ENCODE peak calls at places on chromosomes 2 and 18, in nine cellular contexts. I is Panc1, O is pancreas, V is spleen, Q is A549, C is nephron progenitor cell, A is astrocyte of the spinal cord, L is thoracic aorta, F is heart right ventricle. M is an unnamed sample.

GRCh38 chr2:99609851-99610381 is 120.1 kb upstream of the REV1 start:
- DNase-seq in I (no peak), O (no peak), V (no peak), Q (no peak), C (no peak), A (no peak), L (no peak), F (no peak), M (no peak)

GRCh38 chr18:26052497-26052896 is 37.9 kb downstream of the SS18 start:
- DNase-seq in I (no peak), O (no peak), V (no peak), Q (no peak), C (no peak), A (no peak), L (no peak), F (no peak), M (no peak)

GRCh38 chr2:219421323-219421722 is 3.1 kb downstream of the DES start:
- DNase-seq in I (no peak), O (no peak), V (no peak), Q (no peak), C (no peak), A (no peak), L (no peak), F (no peak), M (no peak)

GRCh38 chr18:38980420-38980819 is 1414.8 kb upstream of the CELF4 start:
- DNase-seq in I (no peak), O (no peak), V (no peak), Q (no peak), C (no peak), A (no peak), L (no peak), F (no peak), M (no peak)

GRCh38 chr2:230721712-230722111 is 9.1 kb downstream of the CAB39 start:
- DNase-seq in I (no peak), O (no peak), V (no peak), Q (no peak), C (no peak), A (no peak), L (no peak), F (no peak), M (no peak)

GRCh38 chr18:54947115-54947514 is 12.1 kb downstream of the CCDC68 start:
- DNase-seq in I (no peak), O (no peak), V (no peak), Q (no peak), C (no peak), A (no peak), L (no peak), F (peak), M (no peak)

GRCh38 chr2:238773472-238773871 is 74.4 kb upstream of the TWIST2 start:
- DNase-seq in I (no peak), O (no peak), V (no peak), Q (no peak), C (no peak), A (no peak), L (no peak), F (no peak), M (no peak)

GRCh38 chr2:95058989-95059601 is 33.6 kb downstream of the MAL start:
- DNase-seq in I (no peak), O (peak), V (peak), Q (no peak), C (peak), A (no peak), L (no peak), F (no peak), M (no peak)

GRCh38 chr2:225171350-225171749 is 129.1 kb upstream of the DOCK10 start:
- DNase-seq in I (no peak), O (no peak), V (no peak), Q (no peak), C (no peak), A (no peak), L (no peak), F (no peak), M (no peak)

GRCh38 chr2:45678791-45679348 is 27.4 kb downstream of the PRKCE start:
- DNase-seq in I (no peak), O (no peak), V (no peak), Q (no peak), C (no peak), A (no peak), L (no peak), F (no peak), M (no peak)

GRCh38 chr2:68448671-68449394 is 18.3 kb downstream of the FBXO48 start:
- DNase-seq in I (no peak), O (no peak), V (no peak), Q (no peak), C (no peak), A (no peak), L (no peak), F (no peak), M (no peak)

GRCh38 chr18:3183103-3183717 is 36.6 kb downstream of the MYOM1 start:
- DNase-seq in I (no peak), O (no peak), V (no peak), Q (no peak), C (no peak), A (no peak), L (no peak), F (peak), M (no peak)

GRCh38 chr2:230690439-230690838 is 22.2 kb upstream of the CAB39 start:
- DNase-seq in I (no peak), O (no peak), V (no peak), Q (no peak), C (no peak), A (peak), L (no peak), F (no peak), M (no peak)

GRCh38 chr2:219429958-219430586 is 4.6 kb upstream of the SPEG start:
- DNase-seq in I (no peak), O (no peak), V (no peak), Q (no peak), C (no peak), A (no peak), L (no peak), F (no peak), M (no peak)

GRCh38 chr2:26430826-26431225 is 29.1 kb downstream of the DRC1 start:
- DNase-seq in I (no peak), O (no peak), V (no peak), Q (no peak), C (no peak), A (no peak), L (no peak), F (no peak), M (no peak)

GRCh38 chr2:219836647-219837177 is 209.3 kb downstream of the SLC4A3 start:
- DNase-seq in I (no peak), O (no peak), V (no peak), Q (peak), C (no peak), A (peak), L (no peak), F (no peak), M (no peak)

GRCh38 chr2:23656597-23656973 is 270.3 kb downstream of the ATAD2B start:
- DNase-seq in I (no peak), O (no peak), V (no peak), Q (no peak), C (no peak), A (no peak), L (no peak), F (no peak), M (no peak)

GRCh38 chr2:122300758-122301157 is 545.3 kb downstream of the TSN start:
- DNase-seq in I (no peak), O (no peak), V (no peak), Q (no peak), C (no peak), A (no peak), L (no peak), F (no peak), M (no peak)

GRCh38 chr2:205822578-205822977 is 140.3 kb downstream of the NRP2 start:
- DNase-seq in I (no peak), O (no peak), V (no peak), Q (no peak), C (no peak), A (peak), L (no peak), F (no peak), M (no peak)

GRCh38 chr2:70656421-70657010 is 102.9 kb upstream of the TGFA start:
- DNase-seq in I (no peak), O (no peak), V (no peak), Q (no peak), C (no peak), A (no peak), L (no peak), F (no peak), M (no peak)

GRCh38 chr2:114807666-114808065 is 365.2 kb downstream of the DPP10 start:
- DNase-seq in I (no peak), O (no peak), V (no peak), Q (no peak), C (no peak), A (no peak), L (no peak), F (no peak), M (no peak)

GRCh38 chr2:132390076-132390475 is 26.5 kb upstream of the GPR39 start:
- DNase-seq in I (no peak), O (no peak), V (no peak), Q (no peak), C (no peak), A (no peak), L (no peak), F (no peak), M (no peak)

GRCh38 chr2:41963661-41964525 is 83.9 kb upstream of the PKDCC start:
- DNase-seq in I (no peak), O (peak), V (no peak), Q (no peak), C (peak), A (peak), L (no peak), F (peak), M (peak)

GRCh38 chr2:69169990-69170389 is 157.0 kb downstream of the ANTXR1 start:
- DNase-seq in I (no peak), O (peak), V (no peak), Q (no peak), C (no peak), A (peak), L (no peak), F (no peak), M (no peak)

GRCh38 chr2:45178359-45178758 is 169.1 kb upstream of the SIX2 start:
- DNase-seq in I (no peak), O (no peak), V (no peak), Q (no peak), C (no peak), A (no peak), L (no peak), F (no peak), M (no peak)

GRCh38 chr2:39568561-39569006 is 97.1 kb upstream of the TMEM178A start:
- DNase-seq in I (no peak), O (no peak), V (no peak), Q (no peak), C (no peak), A (peak), L (no peak), F (no peak), M (no peak)

GRCh38 chr2:111030271-111030891 is 90.3 kb upstream of the BCL2L11 start:
- DNase-seq in I (no peak), O (no peak), V (no peak), Q (no peak), C (no peak), A (peak), L (no peak), F (no peak), M (no peak)

GRCh38 chr2:10954856-10955818 is 43.4 kb downstream of the KCNF1 start:
- DNase-seq in I (no peak), O (no peak), V (peak), Q (no peak), C (no peak), A (no peak), L (no peak), F (no peak), M (no peak)

GRCh38 chr2:199470672-199471442 is 13.1 kb upstream of the SATB2 start:
- DNase-seq in I (no peak), O (no peak), V (no peak), Q (no peak), C (no peak), A (no peak), L (no peak), F (no peak), M (no peak)

GRCh38 chr18:79570266-79571201 is 109.1 kb upstream of the CTDP1 start:
- DNase-seq in I (no peak), O (no peak), V (peak), Q (no peak), C (no peak), A (peak), L (no peak), F (no peak), M (no peak)

GRCh38 chr2:6627316-6627715 is 238.4 kb downstream of the CMPK2 start:
- DNase-seq in I (no peak), O (no peak), V (no peak), Q (no peak), C (no peak), A (peak), L (no peak), F (no peak), M (no peak)

GRCh38 chr18:57802166-57802868 is 798 bp downstream of the ATP8B1 start:
- DNase-seq in I (no peak), O (peak), V (peak), Q (no peak), C (peak), A (no peak), L (no peak), F (no peak), M (no peak)

GRCh38 chr18:58697131-58697530 is 25.9 kb downstream of the MALT1 start:
- DNase-seq in I (no peak), O (no peak), V (no peak), Q (no peak), C (no peak), A (no peak), L (no peak), F (no peak), M (no peak)

GRCh38 chr18:11005528-11005927 is 143.8 kb downstream of the PIEZO2 start:
- DNase-seq in I (peak), O (peak), V (no peak), Q (peak), C (no peak), A (peak), L (no peak), F (no peak), M (no peak)

GRCh38 chr2:1400943-1401735 is 12.1 kb upstream of the TPO start:
- DNase-seq in I (no peak), O (no peak), V (no peak), Q (no peak), C (no peak), A (no peak), L (no peak), F (no peak), M (no peak)

GRCh38 chr2:102250278-102250821 is 61.0 kb upstream of the IL1RL1 start:
- DNase-seq in I (no peak), O (no peak), V (peak), Q (no peak), C (no peak), A (no peak), L (no peak), F (no peak), M (no peak)

GRCh38 chr2:102253753-102254150 is 57.6 kb upstream of the IL1RL1 start:
- DNase-seq in I (no peak), O (no peak), V (no peak), Q (no peak), C (no peak), A (peak), L (no peak), F (no peak), M (no peak)

GRCh38 chr2:102253140-102253752 is 58.1 kb upstream of the IL1RL1 start:
- DNase-seq in I (no peak), O (no peak), V (no peak), Q (no peak), C (no peak), A (no peak), L (no peak), F (no peak), M (no peak)

GRCh38 chr2:102251849-102252203 is 59.5 kb upstream of the IL1RL1 start:
- DNase-seq in I (no peak), O (no peak), V (no peak), Q (no peak), C (no peak), A (no peak), L (no peak), F (no peak), M (no peak)

DNA sequence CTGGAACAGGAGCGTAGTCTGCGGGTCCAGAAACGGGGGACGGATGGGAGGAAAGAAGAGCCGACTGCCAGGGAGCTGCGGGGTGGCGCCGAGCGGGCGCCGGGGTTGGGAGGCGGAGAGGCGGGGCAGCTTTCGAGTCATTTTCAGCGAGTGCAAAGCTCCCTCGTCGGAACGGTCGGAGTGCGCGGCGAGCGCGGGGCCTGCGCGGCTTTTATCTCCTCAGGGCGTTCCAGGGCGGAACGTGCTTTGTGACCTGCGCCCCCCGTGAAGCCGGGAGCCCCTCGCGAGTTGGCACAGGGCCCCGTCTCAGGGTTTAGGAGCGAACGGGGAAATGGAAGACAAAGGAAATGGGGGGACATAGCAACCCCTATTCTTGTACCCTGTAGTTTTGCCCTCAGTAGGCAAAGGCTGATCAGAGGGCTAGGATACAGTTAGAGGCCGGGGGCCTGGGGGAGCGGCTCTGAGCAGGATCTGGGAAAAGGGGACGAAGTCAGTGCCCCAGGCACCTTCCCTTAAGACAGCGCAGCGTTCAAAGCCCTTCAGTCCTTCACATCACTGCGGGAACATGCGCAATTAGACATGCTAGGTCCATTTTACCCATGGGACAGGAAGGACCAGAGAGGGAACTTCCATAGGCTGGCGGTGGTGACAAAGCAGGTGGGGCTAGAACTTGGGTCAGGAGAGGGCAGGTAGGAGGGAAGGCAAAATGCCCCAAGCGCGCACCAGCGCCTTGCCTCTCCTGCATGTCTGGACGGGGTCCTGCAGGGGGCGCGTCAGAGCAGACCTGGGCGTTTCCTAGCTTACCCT is 60.1 kb upstream of the IL1RL1 start:
- DNase-seq in I (no peak), O (no peak), V (peak), Q (peak), C (peak), A (peak), L (no peak), F (no peak), M (peak)
- TF ChIP-seq CTCF in I (peak), O (peak), V (peak), Q (peak), C (peak), A (peak), L (peak), F (peak), M (peak)

DNA sequence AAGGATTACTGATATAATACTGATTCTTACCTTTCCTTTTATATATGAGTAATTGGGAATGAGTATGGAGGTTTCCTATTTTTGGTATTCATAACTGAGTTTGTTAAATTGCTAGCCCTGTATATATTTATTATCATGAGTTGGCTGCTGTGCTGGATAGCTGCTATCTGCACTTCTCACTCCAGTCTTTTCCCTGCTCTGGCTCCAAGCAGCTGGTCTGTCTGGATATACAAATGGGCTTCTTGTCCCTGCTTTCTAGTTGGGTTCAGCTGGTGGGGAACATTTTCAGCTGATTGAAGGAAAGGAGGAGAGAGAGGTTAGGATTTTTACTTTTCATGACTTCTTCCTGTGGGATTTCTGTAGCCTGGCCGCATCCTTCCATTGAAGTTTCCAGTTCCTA is 41.2 kb downstream of the AGFG1 start:
- DNase-seq in I (no peak), O (no peak), V (no peak), Q (no peak), C (no peak), A (no peak), L (no peak), F (no peak), M (no peak)
- TF ChIP-seq CTCF in I (no peak), O (no peak), V (no peak), Q (no peak), C (no peak), A (no peak), L (no peak), F (no peak), M (no peak)

GRCh38 chr2:80074321-80074720 is 230.2 kb downstream of the LRRTM1 start:
- DNase-seq in I (no peak), O (no peak), V (no peak), Q (no peak), C (no peak), A (no peak), L (no peak), F (no peak), M (no peak)

GRCh38 chr2:80075719-80076118 is 228.8 kb downstream of the LRRTM1 start:
- DNase-seq in I (no peak), O (no peak), V (no peak), Q (no peak), C (no peak), A (no peak), L (no peak), F (no peak), M (no peak)

GRCh38 chr2:80068068-80068467 is 236.5 kb downstream of the LRRTM1 start:
- DNase-seq in I (no peak), O (no peak), V (no peak), Q (no peak), C (no peak), A (no peak), L (no peak), F (no peak), M (no peak)

GRCh38 chr2:80073134-80073561 is 231.4 kb downstream of the LRRTM1 start:
- DNase-seq in I (peak), O (peak), V (no peak), Q (peak), C (peak), A (peak), L (no peak), F (peak), M (peak)

DNA sequence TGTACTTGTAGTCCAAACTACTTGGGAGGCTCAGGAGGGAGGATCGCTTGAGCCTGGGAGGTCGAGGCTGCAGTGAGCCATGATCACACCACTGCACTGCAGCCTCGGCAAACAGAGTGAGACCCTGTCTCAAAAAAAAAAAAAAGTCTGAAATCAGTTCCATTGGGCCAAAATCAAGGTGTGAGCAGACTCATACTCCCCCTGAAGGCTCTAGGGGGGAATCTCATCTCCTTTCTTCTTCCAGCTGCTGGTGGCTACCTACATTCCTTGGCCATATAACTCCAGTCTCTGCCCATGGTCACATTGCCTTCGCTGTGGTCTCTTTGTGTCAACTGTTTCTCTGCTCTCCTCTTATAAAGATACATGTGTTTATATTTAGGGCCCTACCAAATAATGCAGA is 234.0 kb downstream of the LRRTM1 start:
- DNase-seq in I (no peak), O (no peak), V (no peak), Q (no peak), C (no peak), A (no peak), L (no peak), F (no peak), M (no peak)
- TF ChIP-seq CTCF in I (no peak), O (no peak), V (no peak), Q (no peak), C (no peak), A (no peak), L (no peak), F (no peak), M (no peak)

DNA sequence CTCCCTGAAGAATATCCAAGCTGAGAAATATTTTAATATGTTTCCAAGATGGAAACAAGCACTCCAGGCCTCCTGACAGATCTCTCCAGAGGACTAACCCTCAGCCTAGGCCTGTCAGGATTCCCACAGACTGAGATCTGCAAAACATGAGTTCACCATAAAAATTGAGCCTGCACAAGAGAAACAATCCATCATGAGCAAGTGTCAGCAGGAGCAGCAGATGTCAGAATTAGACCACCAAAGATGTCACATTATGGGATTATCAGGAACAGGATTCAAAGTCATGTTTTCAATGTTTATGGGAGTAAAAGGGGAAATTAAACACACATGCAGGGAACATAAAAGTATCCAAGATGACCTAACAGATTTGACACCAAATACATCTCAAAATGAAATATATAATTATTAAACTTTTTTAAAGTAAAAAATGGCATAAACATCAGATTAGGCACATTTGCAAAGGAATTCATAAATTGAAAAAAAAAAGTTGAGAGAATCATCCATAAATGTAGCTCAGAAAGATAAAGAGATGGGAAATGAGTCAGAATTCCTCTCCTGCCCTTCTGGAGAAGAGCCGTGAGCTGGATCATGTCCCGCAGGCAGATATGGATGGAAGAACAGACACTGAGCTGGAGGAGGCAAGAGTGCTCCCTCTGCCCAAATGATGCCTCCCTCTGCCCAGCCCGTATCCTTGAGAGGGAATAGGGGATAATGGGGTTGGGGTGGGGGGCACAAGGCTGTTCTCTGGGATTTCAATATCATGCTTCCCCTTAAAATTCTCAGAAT is 191.1 kb downstream of the TFCP2L1 start:
- DNase-seq in I (no peak), O (no peak), V (peak), Q (no peak), C (no peak), A (no peak), L (no peak), F (no peak), M (no peak)
- TF ChIP-seq CTCF in I (no peak), O (no peak), V (no peak), Q (no peak), C (no peak), A (no peak), L (no peak), F (no peak), M (no peak)

M was measured in neural crest cell.